ENCODE peak calls at places on chromosomes 13 and 19, in eight cellular contexts. V is upper lobe of left lung; O is stomach; P is CD4-positive, alpha-beta T cell; M is OCI-LY7; N is mesendoderm; E is adrenal gland; A is RWPE2. D is an unnamed sample.

GRCh38 chr19:16326401-16327130 is 1.9 kb downstream of the KLF2 start:
- DNase-seq in P (peak; percentile 48), E (no peak), N (peak; percentile 54), A (no peak), V (peak; percentile 91), O (no peak), M (peak; percentile 57), D (no peak)

GRCh38 chr19:56710437-56710836 is 38.9 kb upstream of the ZNF835 start:
- DNase-seq in N (no peak), P (no peak), M (no peak), A (no peak), O (no peak), V (no peak), E (no peak), D (no peak)

GRCh38 chr19:10454267-10454666 is 33.9 kb downstream of the PDE4A start:
- DNase-seq in E (no peak), V (no peak), M (no peak), N (peak; percentile 50), A (no peak), P (no peak), O (no peak), D (no peak)

GRCh38 chr19:18895828-18896341 is at the start of gene CERS1:
- DNase-seq in V (no peak), M (no peak), O (no peak), P (no peak), E (no peak), N (peak; percentile 51), A (no peak), D (no peak)

GRCh38 chr19:35636651-35637050 is 4.9 kb upstream of the ETV2 start:
- DNase-seq in M (no peak), A (no peak), V (no peak), P (no peak), E (no peak), O (no peak), N (no peak), D (no peak)

GRCh38 chr13:97434417-97435296 is 688 bp downstream of the RAP2A start:
- DNase-seq in V (peak; percentile 87), M (peak; percentile 26), N (peak; percentile 45), P (peak; percentile 8), E (peak; percentile 43), O (peak; percentile 37), A (peak; percentile 44), D (no peak)

GRCh38 chr19:12867120-12868099 is 13.8 kb downstream of the DNASE2 start:
- DNase-seq in P (peak; percentile 52), M (peak; percentile 78), E (peak; percentile 68), A (no peak), N (peak; percentile 93), V (peak; percentile 89), O (peak; percentile 73), D (no peak)

GRCh38 chr13:112956516-112957294 is 12.3 kb upstream of the MCF2L start:
- DNase-seq in O (no peak), V (no peak), E (no peak), A (no peak), P (no peak), N (peak; percentile 19), M (no peak), D (no peak)

GRCh38 chr13:35720690-35721554 is 244.4 kb upstream of the MAB21L1 start:
- DNase-seq in M (peak; percentile 33), N (peak; percentile 84), V (no peak), E (peak; percentile 49), A (no peak), O (peak; percentile 49), P (no peak), D (no peak)

GRCh38 chr13:58463841-58464240 is 832.3 kb downstream of the PCDH17 start:
- DNase-seq in N (no peak), O (no peak), V (no peak), A (no peak), P (no peak), E (no peak), M (no peak), D (no peak)

GRCh38 chr13:57345526-57345925 is 178.5 kb downstream of the PRR20E start:
- DNase-seq in O (no peak), P (no peak), M (no peak), V (no peak), E (no peak), A (no peak), N (peak; percentile 1), D (no peak)

GRCh38 chr13:71998223-71998622 is 131.2 kb upstream of the DACH1 start:
- DNase-seq in E (no peak), P (no peak), M (no peak), N (no peak), O (no peak), V (no peak), A (no peak), D (no peak)

GRCh38 chr19:45999653-46000121 is 4.4 kb downstream of the CCDC61 start:
- DNase-seq in M (no peak), N (peak; percentile 83), P (no peak), A (no peak), V (no peak), E (no peak), O (no peak), D (no peak)

GRCh38 chr19:2970201-2970838 is 7.0 kb upstream of the TLE6 start:
- DNase-seq in V (no peak), O (no peak), M (no peak), P (no peak), A (no peak), N (no peak), E (no peak), D (no peak)

GRCh38 chr19:17086129-17086528 is 10.6 kb downstream of the MYO9B start:
- DNase-seq in O (no peak), M (no peak), A (no peak), P (no peak), E (no peak), N (no peak), V (peak; percentile 59), D (no peak)

GRCh38 chr13:98285317-98285716 is 108.2 kb upstream of the RNF113B start:
- DNase-seq in E (no peak), V (no peak), M (no peak), O (no peak), A (no peak), N (peak; percentile 82), P (no peak), D (no peak)

GRCh38 chr19:35938282-35939224 is 2.4 kb downstream of the LRFN3 start:
- DNase-seq in E (no peak), V (no peak), O (no peak), P (no peak), N (no peak), M (no peak), A (no peak), D (no peak)

DNA sequence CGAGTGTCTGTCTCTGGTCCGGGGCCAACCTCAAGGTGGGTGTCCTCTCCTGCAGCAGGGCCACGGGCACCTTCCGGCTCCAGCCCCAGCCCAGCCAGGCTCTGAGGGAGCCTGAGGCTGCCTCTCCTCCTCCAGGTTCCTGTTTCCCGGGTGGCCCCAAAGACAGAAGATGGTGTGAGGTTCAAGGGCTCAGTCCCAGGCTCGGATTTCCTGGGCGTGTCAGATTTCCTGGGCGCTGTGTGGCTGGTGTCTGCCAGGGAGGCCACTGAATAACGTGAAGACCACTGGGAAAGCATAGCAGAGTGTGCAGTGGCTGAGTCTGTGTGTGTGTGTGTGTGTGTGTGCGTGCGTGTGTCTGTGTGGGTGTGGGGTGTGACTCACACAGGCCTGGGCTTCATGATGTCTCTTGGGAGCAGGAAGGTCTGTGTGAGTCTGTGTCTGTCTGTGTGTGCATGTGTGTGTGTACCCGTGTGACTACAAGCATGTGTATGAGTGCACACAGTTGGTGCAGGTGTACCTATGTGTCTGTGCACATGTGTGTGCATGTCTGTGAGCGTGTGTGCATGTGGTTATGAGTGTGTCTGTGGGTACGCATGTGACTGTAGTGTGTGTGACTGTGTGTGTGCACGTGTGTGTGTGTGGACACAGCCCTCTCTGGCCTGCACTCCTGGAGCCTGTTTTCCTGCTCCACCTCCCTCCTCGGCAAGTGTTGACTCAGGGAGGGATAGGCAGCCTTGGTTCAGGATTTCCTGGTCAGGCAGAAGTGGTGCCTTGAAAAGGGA is 28.3 kb downstream of the CEBPA start:
- DNase-seq in M (no peak), P (no peak), A (no peak), E (peak; percentile 37), N (no peak), V (no peak), O (peak; percentile 73), D (peak; percentile 86)
- H3K27ac ChIP-seq in M (no peak overlapping the region), P (no peak overlapping the region), A (no peak overlapping the region), E (peak overlapping the region; percentile 10), N (no peak overlapping the region), V (peak overlapping the region; percentile 85), O (peak overlapping the region; percentile 71), D (peak overlapping the region; percentile 35)

GRCh38 chr13:34647379-34647778 is 294.7 kb upstream of the NBEA start:
- DNase-seq in P (no peak), V (no peak), E (no peak), O (no peak), A (no peak), N (no peak), M (no peak), D (peak; percentile 51)
- H3K27ac ChIP-seq in P (no peak overlapping the region), V (no peak overlapping the region), E (no peak overlapping the region), O (no peak overlapping the region), A (no peak overlapping the region), N (no peak overlapping the region), M (no peak overlapping the region), D (peak overlapping the region; percentile 60)

GRCh38 chr13:75303295-75303694 is 178.7 kb downstream of the TBC1D4 start:
- DNase-seq in A (no peak), P (no peak), E (no peak), O (no peak), V (no peak), M (no peak), N (no peak), D (no peak)

GRCh38 chr13:75296651-75297050 is 185.3 kb downstream of the TBC1D4 start:
- DNase-seq in V (no peak), E (no peak), P (no peak), O (no peak), M (no peak), A (no peak), N (peak; percentile 35), D (no peak)

GRCh38 chr13:75302031-75302430 is 179.9 kb downstream of the TBC1D4 start:
- DNase-seq in M (no peak), A (no peak), O (no peak), E (peak; percentile 51), N (no peak), P (no peak), V (no peak), D (no peak)

GRCh38 chr13:75299913-75300862 is 181.8 kb downstream of the TBC1D4 start:
- DNase-seq in N (no peak), A (no peak), M (no peak), E (no peak), O (no peak), V (no peak), P (no peak), D (no peak)

DNA sequence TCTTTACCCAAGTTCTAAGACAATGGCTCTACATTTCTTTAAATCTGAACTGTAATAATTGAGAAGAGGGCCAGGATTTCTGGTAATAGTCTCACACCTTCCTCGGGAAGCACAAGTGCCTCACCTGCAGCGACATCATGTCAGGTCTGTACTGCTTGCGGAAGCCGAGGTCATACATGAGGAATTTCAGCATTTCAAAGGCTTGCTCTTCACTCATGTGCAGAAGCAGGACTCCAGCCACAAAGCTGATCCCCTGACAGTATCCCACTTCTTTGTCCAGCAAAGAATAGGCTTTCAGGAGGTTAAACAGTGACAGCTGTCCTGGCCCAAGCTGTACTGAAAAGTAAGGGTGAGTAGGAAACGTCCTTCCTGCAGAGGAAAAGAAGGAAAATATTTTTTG is 182.8 kb downstream of the TBC1D4 start:
- DNase-seq in O (no peak), P (no peak), M (no peak), E (no peak), V (no peak), A (no peak), N (peak; percentile 82), D (no peak)
- H3K27ac ChIP-seq in O (no peak overlapping the region), P (no peak overlapping the region), M (no peak overlapping the region), E (no peak overlapping the region), V (no peak overlapping the region), A (no peak overlapping the region), N (no peak overlapping the region), D (no peak overlapping the region)

GRCh38 chr19:8458380-8458779 is 13.6 kb downstream of the HNRNPM start:
- DNase-seq in P (no peak), E (no peak), A (no peak), M (no peak), V (no peak), O (peak; percentile 60), N (no peak), D (no peak)
- H3K27ac ChIP-seq in P (no peak overlapping the region), E (no peak overlapping the region), A (peak overlapping the region; percentile 41), M (no peak overlapping the region), V (peak overlapping the region; percentile 52), O (peak overlapping the region; percentile 35), N (no peak overlapping the region), D (no peak overlapping the region)

D was measured in epithelial cell of prostate.